ENCODE peak calls at places on chromosomes 5 and 9, in four cellular contexts. C, R, Q and Y are unnamed samples.

GRCh38 chr9:135736979-135737839 is 35.2 kb downstream of the KCNT1 start:
- DNase-seq in C (no peak), R (no peak), Q (no peak), Y (no peak)

GRCh38 chr9:91131433-91131839 is 230.3 kb downstream of the AUH start:
- DNase-seq in C (no peak), R (peak), Q (peak), Y (peak)

GRCh38 chr9:92896037-92896436 is 18.2 kb upstream of the ZNF484 start:
- DNase-seq in C (no peak), R (no peak), Q (no peak), Y (no peak)

GRCh38 chr5:125375143-125375542 is 628.7 kb upstream of the ZNF608 start:
- DNase-seq in C (no peak), R (no peak), Q (no peak), Y (no peak)

GRCh38 chr5:147892696-147893296 is 13.5 kb downstream of the C5orf46 start:
- DNase-seq in C (no peak), R (no peak), Q (no peak), Y (peak)

GRCh38 chr9:97969014-97969413 is 14.1 kb upstream of the ANP32B start:
- DNase-seq in C (no peak), R (no peak), Q (no peak), Y (no peak)

GRCh38 chr5:175230299-175230698 is 213.7 kb downstream of the DRD1 start:
- DNase-seq in C (no peak), R (no peak), Q (no peak), Y (no peak)

GRCh38 chr5:169435506-169436230 is 134.7 kb upstream of the SLIT3 start:
- DNase-seq in C (no peak), R (no peak), Q (no peak), Y (no peak)

GRCh38 chr5:142426676-142427364 is 102.0 kb upstream of the SPRY4 start:
- DNase-seq in C (no peak), R (peak), Q (no peak), Y (no peak)

GRCh38 chr5:74404574-74405310 is 235.8 kb downstream of the ENC1 start:
- DNase-seq in C (no peak), R (no peak), Q (no peak), Y (no peak)

GRCh38 chr9:81650836-81651545 is 38.4 kb downstream of the TLE1 start:
- DNase-seq in C (no peak), R (no peak), Q (no peak), Y (no peak)

GRCh38 chr9:99870126-99870525 is 36.3 kb upstream of the STX17 start:
- DNase-seq in C (no peak), R (peak), Q (no peak), Y (no peak)

GRCh38 chr5:80799041-80799440 is 144.3 kb upstream of the DHFR start:
- DNase-seq in C (no peak), R (no peak), Q (no peak), Y (no peak)

GRCh38 chr5:131677115-131677514 is 42.1 kb upstream of the RAPGEF6 start:
- DNase-seq in C (no peak), R (no peak), Q (no peak), Y (no peak)

GRCh38 chr5:99814311-99815063 is 720.7 kb upstream of the FAM174A start:
- DNase-seq in C (no peak), R (no peak), Q (no peak), Y (no peak)

GRCh38 chr5:77972545-77973252 is 196.6 kb upstream of the TBCA start:
- DNase-seq in C (peak), R (no peak), Q (no peak), Y (peak)

GRCh38 chr5:136296846-136297245 is 68.5 kb downstream of the TRPC7 start:
- DNase-seq in C (no peak), R (no peak), Q (no peak), Y (no peak)

GRCh38 chr5:53557386-53557785 is 3.1 kb upstream of the NDUFS4 start:
- DNase-seq in C (no peak), R (peak), Q (no peak), Y (no peak)

GRCh38 chr9:137491735-137492432 is 32.8 kb upstream of the NSMF start:
- DNase-seq in C (no peak), R (no peak), Q (no peak), Y (no peak)

GRCh38 chr9:120344230-120344629 is 235.7 kb downstream of the CDK5RAP2 start:
- DNase-seq in C (no peak), R (peak), Q (no peak), Y (no peak)

GRCh38 chr5:147822686-147823491 is 8.6 kb downstream of the SPINK1 start:
- DNase-seq in C (peak), R (peak), Q (peak), Y (peak)

GRCh38 chr9:32820322-32820721 is 37.0 kb downstream of the TMEM215 start:
- DNase-seq in C (no peak), R (no peak), Q (no peak), Y (no peak)

GRCh38 chr9:129458155-129458661 is 162.7 kb downstream of the C9orf50 start:
- DNase-seq in C (no peak), R (peak), Q (no peak), Y (no peak)

GRCh38 chr5:139422307-139422893 is 16.9 kb downstream of the DNAJC18 start:
- DNase-seq in C (peak), R (peak), Q (no peak), Y (peak)

GRCh38 chr5:1405121-1405520 is 40.1 kb downstream of the SLC6A3 start:
- DNase-seq in C (no peak), R (no peak), Q (no peak), Y (no peak)

GRCh38 chr5:54285573-54286124 is 24.7 kb downstream of the ARL15 start:
- DNase-seq in C (no peak), R (no peak), Q (no peak), Y (no peak)

GRCh38 chr9:135275163-135275925 is 187.9 kb downstream of the OLFM1 start:
- DNase-seq in C (no peak), R (no peak), Q (no peak), Y (no peak)

GRCh38 chr5:34415559-34416198 is 240.4 kb upstream of the RAI14 start:
- DNase-seq in C (no peak), R (peak), Q (no peak), Y (no peak)

GRCh38 chr9:19769213-19769612 is 19.6 kb downstream of the SLC24A2 start:
- DNase-seq in C (no peak), R (no peak), Q (no peak), Y (peak)

GRCh38 chr9:125462766-125463384 is 201.2 kb downstream of the GAPVD1 start:
- DNase-seq in C (no peak), R (no peak), Q (no peak), Y (no peak)

GRCh38 chr5:150129813-150130492 is 25.7 kb downstream of the PDGFRB start:
- DNase-seq in C (peak), R (peak), Q (peak), Y (peak)

GRCh38 chr5:40676643-40677333 is 2.9 kb upstream of the PTGER4 start:
- DNase-seq in C (no peak), R (peak), Q (no peak), Y (peak)

GRCh38 chr9:10436771-10437170 is 176.0 kb downstream of the PTPRD start:
- DNase-seq in C (no peak), R (no peak), Q (no peak), Y (no peak)

GRCh38 chr5:138542120-138542955 is 698 bp downstream of the ETF1 start:
- DNase-seq in C (no peak), R (no peak), Q (no peak), Y (peak)

GRCh38 chr5:146079695-146080361 is 25.5 kb downstream of the PLAC8L1 start:
- DNase-seq in C (no peak), R (no peak), Q (no peak), Y (no peak)

GRCh38 chr5:72034710-72035109 is 72.6 kb upstream of the MAP1B start:
- DNase-seq in C (no peak), R (no peak), Q (no peak), Y (no peak)

GRCh38 chr5:919356-920000 is 26.8 kb downstream of the TRIP13 start:
- DNase-seq in C (no peak), R (no peak), Q (no peak), Y (no peak)

GRCh38 chr9:126802343-126803059 is 2.3 kb upstream of the ZBTB43 start:
- DNase-seq in C (no peak), R (no peak), Q (no peak), Y (no peak)

GRCh38 chr9:25876248-25876647 is 198.0 kb upstream of the TUSC1 start:
- DNase-seq in C (no peak), R (no peak), Q (no peak), Y (no peak)

DNA sequence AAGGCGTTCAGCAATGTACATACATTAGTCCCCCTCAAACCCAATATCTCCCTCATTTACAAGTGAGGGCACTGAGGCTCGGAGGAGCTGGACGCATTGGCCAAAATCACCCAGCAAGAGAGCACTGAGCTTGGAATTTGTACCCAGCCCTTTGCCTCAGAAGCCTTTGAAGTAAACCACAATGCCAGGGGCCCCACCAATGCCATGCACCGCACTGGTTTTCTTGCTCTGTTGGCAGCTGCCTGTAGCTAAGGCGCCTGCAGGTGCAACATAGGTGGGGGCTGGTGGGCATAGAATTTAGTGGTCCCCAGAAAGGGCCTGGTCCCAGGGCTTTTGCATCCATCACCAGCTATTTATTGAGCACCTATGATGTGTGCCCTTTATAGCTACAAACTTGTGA is 37.3 kb upstream of the FUBP3 start:
- DNase-seq in C (no peak), R (no peak), Q (no peak), Y (no peak)
- TF ChIP-seq CTCF in C (no peak), R (no peak), Q (no peak), Y (no peak)

GRCh38 chr9:5608298-5609254 is 20.3 kb upstream of the RIC1 start:
- DNase-seq in C (no peak), R (no peak), Q (no peak), Y (peak)
- TF ChIP-seq CTCF in C (no peak), R (no peak), Q (no peak), Y (no peak)

GRCh38 chr5:60131504-60131903 is 238.0 kb upstream of the PDE4D start:
- DNase-seq in C (no peak), R (no peak), Q (no peak), Y (no peak)

GRCh38 chr5:60125636-60126035 is 232.1 kb upstream of the PDE4D start:
- DNase-seq in C (no peak), R (no peak), Q (no peak), Y (no peak)
- TF ChIP-seq CTCF in C (no peak), R (no peak), Q (no peak), Y (no peak)

GRCh38 chr9:35522189-35522588 is 32.3 kb downstream of the RUSC2 start:
- DNase-seq in C (no peak), R (no peak), Q (no peak), Y (no peak)
- TF ChIP-seq CTCF in C (no peak), R (peak), Q (no peak), Y (no peak)

DNA sequence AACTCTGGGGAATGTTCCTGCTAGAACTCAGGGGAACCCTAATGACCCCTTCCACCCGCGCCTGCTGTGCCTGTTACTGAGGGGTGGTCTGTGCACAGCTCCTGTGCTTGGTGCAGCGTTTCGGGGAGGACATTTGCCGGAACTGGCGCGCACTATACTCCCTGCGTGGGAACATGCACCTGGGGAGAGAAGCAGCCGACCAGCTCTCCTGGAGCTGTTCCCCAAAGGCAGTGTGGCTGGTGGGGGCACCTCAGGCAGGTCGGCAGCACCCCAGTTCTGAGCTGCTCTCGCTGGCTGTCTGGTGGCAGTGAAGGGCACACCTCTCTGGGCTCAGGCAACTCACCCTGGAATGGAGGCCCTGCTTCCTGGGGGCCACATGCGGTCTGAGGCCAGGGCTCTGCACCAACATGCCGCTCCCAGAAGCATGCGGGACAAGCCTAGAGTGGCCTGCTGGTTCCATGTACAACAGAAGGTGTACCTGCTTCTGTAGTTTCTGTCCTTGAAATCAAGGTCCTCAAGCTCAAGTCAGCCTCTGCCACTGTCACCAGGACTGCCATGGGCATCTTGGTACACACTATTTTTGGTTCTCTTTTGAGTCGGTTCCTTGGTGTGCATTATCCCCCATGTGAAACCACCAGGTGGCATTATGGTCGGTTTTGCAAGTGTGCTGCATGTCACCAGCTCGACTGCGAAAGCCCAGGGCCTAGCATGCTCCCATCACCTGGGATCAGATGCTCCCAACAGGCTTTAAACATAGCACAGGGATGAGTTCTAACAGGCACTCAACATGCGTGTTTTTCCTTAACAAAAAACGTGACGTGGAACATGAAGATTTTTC is 7.8 kb upstream of the MRNIP start:
- DNase-seq in C (no peak), R (no peak), Q (no peak), Y (no peak)
- TF ChIP-seq CTCF in C (no peak), R (peak), Q (no peak), Y (no peak)

GRCh38 chr5:114305402-114306207 is 56.3 kb upstream of the KCNN2 start:
- DNase-seq in C (peak), R (peak), Q (no peak), Y (peak)
- TF ChIP-seq CTCF in C (no peak), R (peak), Q (no peak), Y (peak)